ENCODE peak calls at places on chromosomes 2 and 18, in nine cellular contexts. One of them, this sample, is unnamed.

GRCh38 chr2:160541745-160542144 is 48.1 kb upstream of the RBMS1 start:
- DNase-seq in putamen: no peak
- DNase-seq in epithelial cell of esophagus: no peak
- DNase-seq in left ventricle myocardium inferior: no peak
- DNase-seq in astrocyte of the spinal cord: no peak
- DNase-seq in right lobe of liver: no peak
- DNase-seq in stimulated activated CD8-positive, alpha-beta memory T cell treated with anti-CD3 and anti-CD28 coated beads, Interleukin-15, amount 100 ng/mL, for 24 hours: no peak
- DNase-seq in HCEC 1CT: no peak
- DNase-seq in psoas muscle: no peak
- DNase-seq in this sample: no peak

GRCh38 chr2:120613742-120614481 is 121.8 kb upstream of the GLI2 start:
- DNase-seq in epithelial cell of esophagus: peak; percentile 35
- DNase-seq in stimulated activated CD8-positive, alpha-beta memory T cell treated with anti-CD3 and anti-CD28 coated beads, Interleukin-15, amount 100 ng/mL, for 24 hours: no peak
- DNase-seq in putamen: no peak
- DNase-seq in astrocyte of the spinal cord: peak; percentile 70
- DNase-seq in psoas muscle: no peak
- DNase-seq in left ventricle myocardium inferior: peak; percentile 13
- DNase-seq in right lobe of liver: peak; percentile 36
- DNase-seq in HCEC 1CT: peak; percentile 93
- DNase-seq in this sample: no peak

GRCh38 chr2:216687646-216688045 is 7.7 kb downstream of the IGFBP5 start:
- DNase-seq in stimulated activated CD8-positive, alpha-beta memory T cell treated with anti-CD3 and anti-CD28 coated beads, Interleukin-15, amount 100 ng/mL, for 24 hours: no peak
- DNase-seq in left ventricle myocardium inferior: no peak
- DNase-seq in epithelial cell of esophagus: no peak
- DNase-seq in putamen: no peak
- DNase-seq in HCEC 1CT: no peak
- DNase-seq in psoas muscle: no peak
- DNase-seq in right lobe of liver: no peak
- DNase-seq in astrocyte of the spinal cord: no peak
- DNase-seq in this sample: no peak

GRCh38 chr2:84879595-84880394 is 1.1 kb downstream of the TRABD2A start:
- DNase-seq in psoas muscle: no peak
- DNase-seq in right lobe of liver: no peak
- DNase-seq in astrocyte of the spinal cord: no peak
- DNase-seq in HCEC 1CT: no peak
- DNase-seq in epithelial cell of esophagus: no peak
- DNase-seq in left ventricle myocardium inferior: no peak
- DNase-seq in putamen: no peak
- DNase-seq in stimulated activated CD8-positive, alpha-beta memory T cell treated with anti-CD3 and anti-CD28 coated beads, Interleukin-15, amount 100 ng/mL, for 24 hours: no peak
- DNase-seq in this sample: no peak

GRCh38 chr18:4455113-4455811 is at the start of gene DLGAP1:
- DNase-seq in astrocyte of the spinal cord: peak; percentile 64
- DNase-seq in right lobe of liver: peak; percentile 64
- DNase-seq in psoas muscle: peak; percentile 73
- DNase-seq in epithelial cell of esophagus: peak; percentile 44
- DNase-seq in left ventricle myocardium inferior: no peak
- DNase-seq in putamen: no peak
- DNase-seq in stimulated activated CD8-positive, alpha-beta memory T cell treated with anti-CD3 and anti-CD28 coated beads, Interleukin-15, amount 100 ng/mL, for 24 hours: no peak
- DNase-seq in HCEC 1CT: no peak
- DNase-seq in this sample: peak; percentile 31

GRCh38 chr2:218516614-218517013 is 51.5 kb downstream of the USP37 start:
- DNase-seq in psoas muscle: no peak
- DNase-seq in right lobe of liver: no peak
- DNase-seq in HCEC 1CT: peak; percentile 15
- DNase-seq in stimulated activated CD8-positive, alpha-beta memory T cell treated with anti-CD3 and anti-CD28 coated beads, Interleukin-15, amount 100 ng/mL, for 24 hours: no peak
- DNase-seq in left ventricle myocardium inferior: no peak
- DNase-seq in astrocyte of the spinal cord: no peak
- DNase-seq in epithelial cell of esophagus: peak; percentile 46
- DNase-seq in putamen: no peak
- DNase-seq in this sample: no peak

GRCh38 chr18:48902023-48902855 is 48.5 kb downstream of the SMAD7 start:
- DNase-seq in stimulated activated CD8-positive, alpha-beta memory T cell treated with anti-CD3 and anti-CD28 coated beads, Interleukin-15, amount 100 ng/mL, for 24 hours: no peak
- DNase-seq in HCEC 1CT: peak; percentile 73
- DNase-seq in putamen: no peak
- DNase-seq in astrocyte of the spinal cord: peak; percentile 96
- DNase-seq in psoas muscle: peak; percentile 88
- DNase-seq in right lobe of liver: peak; percentile 78
- DNase-seq in epithelial cell of esophagus: peak; percentile 81
- DNase-seq in left ventricle myocardium inferior: peak; percentile 88
- DNase-seq in this sample: no peak

GRCh38 chr2:109126501-109126860 is 2.5 kb upstream of the SH3RF3 start:
- DNase-seq in left ventricle myocardium inferior: no peak
- DNase-seq in epithelial cell of esophagus: peak; percentile 71
- DNase-seq in putamen: no peak
- DNase-seq in stimulated activated CD8-positive, alpha-beta memory T cell treated with anti-CD3 and anti-CD28 coated beads, Interleukin-15, amount 100 ng/mL, for 24 hours: no peak
- DNase-seq in psoas muscle: no peak
- DNase-seq in right lobe of liver: no peak
- DNase-seq in astrocyte of the spinal cord: peak; percentile 82
- DNase-seq in HCEC 1CT: peak; percentile 93
- DNase-seq in this sample: no peak

GRCh38 chr2:170812716-170813585 is 3.7 kb upstream of the GAD1 start:
- DNase-seq in epithelial cell of esophagus: peak; percentile 84
- DNase-seq in psoas muscle: no peak
- DNase-seq in right lobe of liver: no peak
- DNase-seq in putamen: peak; percentile 81
- DNase-seq in astrocyte of the spinal cord: peak; percentile 86
- DNase-seq in stimulated activated CD8-positive, alpha-beta memory T cell treated with anti-CD3 and anti-CD28 coated beads, Interleukin-15, amount 100 ng/mL, for 24 hours: no peak
- DNase-seq in HCEC 1CT: peak; percentile 70
- DNase-seq in left ventricle myocardium inferior: no peak
- DNase-seq in this sample: peak; percentile 40

GRCh38 chr2:241574911-241575623 is 16.5 kb downstream of the BOK start:
- DNase-seq in stimulated activated CD8-positive, alpha-beta memory T cell treated with anti-CD3 and anti-CD28 coated beads, Interleukin-15, amount 100 ng/mL, for 24 hours: no peak
- DNase-seq in right lobe of liver: no peak
- DNase-seq in putamen: no peak
- DNase-seq in epithelial cell of esophagus: no peak
- DNase-seq in psoas muscle: peak; percentile 19
- DNase-seq in astrocyte of the spinal cord: no peak
- DNase-seq in HCEC 1CT: no peak
- DNase-seq in left ventricle myocardium inferior: peak; percentile 3
- DNase-seq in this sample: no peak

GRCh38 chr2:9408641-9409151 is 14.6 kb downstream of the ITGB1BP1 start:
- DNase-seq in HCEC 1CT: no peak
- DNase-seq in astrocyte of the spinal cord: peak; percentile 53
- DNase-seq in left ventricle myocardium inferior: no peak
- DNase-seq in right lobe of liver: no peak
- DNase-seq in psoas muscle: no peak
- DNase-seq in epithelial cell of esophagus: peak; percentile 86
- DNase-seq in putamen: no peak
- DNase-seq in stimulated activated CD8-positive, alpha-beta memory T cell treated with anti-CD3 and anti-CD28 coated beads, Interleukin-15, amount 100 ng/mL, for 24 hours: no peak
- DNase-seq in this sample: peak; percentile 85

GRCh38 chr2:71166812-71167211 is 36.4 kb downstream of the MPHOSPH10 start:
- DNase-seq in right lobe of liver: no peak
- DNase-seq in epithelial cell of esophagus: peak; percentile 19
- DNase-seq in stimulated activated CD8-positive, alpha-beta memory T cell treated with anti-CD3 and anti-CD28 coated beads, Interleukin-15, amount 100 ng/mL, for 24 hours: no peak
- DNase-seq in left ventricle myocardium inferior: no peak
- DNase-seq in psoas muscle: no peak
- DNase-seq in putamen: peak; percentile 70
- DNase-seq in astrocyte of the spinal cord: no peak
- DNase-seq in HCEC 1CT: peak; percentile 17
- DNase-seq in this sample: no peak

GRCh38 chr2:36650031-36650430 is 46.5 kb upstream of the VIT start:
- DNase-seq in epithelial cell of esophagus: peak; percentile 87
- DNase-seq in stimulated activated CD8-positive, alpha-beta memory T cell treated with anti-CD3 and anti-CD28 coated beads, Interleukin-15, amount 100 ng/mL, for 24 hours: no peak
- DNase-seq in psoas muscle: peak; percentile 76
- DNase-seq in left ventricle myocardium inferior: no peak
- DNase-seq in HCEC 1CT: peak; percentile 87
- DNase-seq in astrocyte of the spinal cord: peak; percentile 56
- DNase-seq in putamen: no peak
- DNase-seq in right lobe of liver: no peak
- DNase-seq in this sample: no peak

GRCh38 chr2:40332096-40332826 is 119.6 kb downstream of the SLC8A1 start:
- DNase-seq in left ventricle myocardium inferior: no peak
- DNase-seq in astrocyte of the spinal cord: peak; percentile 80
- DNase-seq in right lobe of liver: no peak
- DNase-seq in psoas muscle: no peak
- DNase-seq in HCEC 1CT: peak; percentile 82
- DNase-seq in putamen: no peak
- DNase-seq in epithelial cell of esophagus: peak; percentile 81
- DNase-seq in stimulated activated CD8-positive, alpha-beta memory T cell treated with anti-CD3 and anti-CD28 coated beads, Interleukin-15, amount 100 ng/mL, for 24 hours: no peak
- DNase-seq in this sample: no peak

GRCh38 chr2:224885836-224886547 is 156.3 kb downstream of the DOCK10 start:
- DNase-seq in astrocyte of the spinal cord: peak; percentile 85
- DNase-seq in epithelial cell of esophagus: peak; percentile 94
- DNase-seq in putamen: no peak
- DNase-seq in HCEC 1CT: peak; percentile 78
- DNase-seq in stimulated activated CD8-positive, alpha-beta memory T cell treated with anti-CD3 and anti-CD28 coated beads, Interleukin-15, amount 100 ng/mL, for 24 hours: no peak
- DNase-seq in right lobe of liver: no peak
- DNase-seq in left ventricle myocardium inferior: no peak
- DNase-seq in psoas muscle: no peak
- DNase-seq in this sample: no peak

GRCh38 chr2:197191177-197191947 is 119.2 kb downstream of the ANKRD44 start:
- DNase-seq in right lobe of liver: no peak
- DNase-seq in astrocyte of the spinal cord: peak; percentile 50
- DNase-seq in psoas muscle: no peak
- DNase-seq in HCEC 1CT: peak; percentile 12
- DNase-seq in left ventricle myocardium inferior: no peak
- DNase-seq in epithelial cell of esophagus: peak; percentile 67
- DNase-seq in putamen: peak; percentile 34
- DNase-seq in stimulated activated CD8-positive, alpha-beta memory T cell treated with anti-CD3 and anti-CD28 coated beads, Interleukin-15, amount 100 ng/mL, for 24 hours: no peak
- DNase-seq in this sample: no peak

GRCh38 chr2:10533811-10534321 is 85.7 kb upstream of the ODC1 start:
- DNase-seq in HCEC 1CT: no peak
- DNase-seq in putamen: no peak
- DNase-seq in stimulated activated CD8-positive, alpha-beta memory T cell treated with anti-CD3 and anti-CD28 coated beads, Interleukin-15, amount 100 ng/mL, for 24 hours: no peak
- DNase-seq in left ventricle myocardium inferior: no peak
- DNase-seq in epithelial cell of esophagus: peak; percentile 27
- DNase-seq in astrocyte of the spinal cord: peak; percentile 35
- DNase-seq in right lobe of liver: no peak
- DNase-seq in psoas muscle: no peak
- DNase-seq in this sample: no peak

GRCh38 chr2:166494140-166494544 is at the start of gene SCN7A:
- DNase-seq in HCEC 1CT: peak; percentile 37
- DNase-seq in left ventricle myocardium inferior: peak; percentile 92
- DNase-seq in epithelial cell of esophagus: peak; percentile 39
- DNase-seq in stimulated activated CD8-positive, alpha-beta memory T cell treated with anti-CD3 and anti-CD28 coated beads, Interleukin-15, amount 100 ng/mL, for 24 hours: no peak
- DNase-seq in astrocyte of the spinal cord: peak; percentile 35
- DNase-seq in right lobe of liver: peak; percentile 53
- DNase-seq in psoas muscle: peak; percentile 83
- DNase-seq in putamen: no peak
- DNase-seq in this sample: peak; percentile 49

GRCh38 chr2:43324589-43325447 is 98.4 kb upstream of the ZFP36L2 start:
- DNase-seq in HCEC 1CT: no peak
- DNase-seq in right lobe of liver: no peak
- DNase-seq in putamen: no peak
- DNase-seq in left ventricle myocardium inferior: no peak
- DNase-seq in astrocyte of the spinal cord: no peak
- DNase-seq in epithelial cell of esophagus: no peak
- DNase-seq in stimulated activated CD8-positive, alpha-beta memory T cell treated with anti-CD3 and anti-CD28 coated beads, Interleukin-15, amount 100 ng/mL, for 24 hours: no peak
- DNase-seq in psoas muscle: peak; percentile 67
- DNase-seq in this sample: no peak

GRCh38 chr2:56215911-56216310 is 32.1 kb downstream of the CCDC85A start:
- DNase-seq in epithelial cell of esophagus: no peak
- DNase-seq in putamen: no peak
- DNase-seq in HCEC 1CT: no peak
- DNase-seq in astrocyte of the spinal cord: no peak
- DNase-seq in right lobe of liver: no peak
- DNase-seq in psoas muscle: no peak
- DNase-seq in stimulated activated CD8-positive, alpha-beta memory T cell treated with anti-CD3 and anti-CD28 coated beads, Interleukin-15, amount 100 ng/mL, for 24 hours: no peak
- DNase-seq in left ventricle myocardium inferior: no peak
- DNase-seq in this sample: no peak

GRCh38 chr18:27057459-27058302 is 127.4 kb downstream of the CHST9 start:
- DNase-seq in putamen: peak; percentile 23
- DNase-seq in left ventricle myocardium inferior: peak; percentile 19
- DNase-seq in astrocyte of the spinal cord: no peak
- DNase-seq in right lobe of liver: no peak
- DNase-seq in epithelial cell of esophagus: no peak
- DNase-seq in psoas muscle: no peak
- DNase-seq in HCEC 1CT: no peak
- DNase-seq in stimulated activated CD8-positive, alpha-beta memory T cell treated with anti-CD3 and anti-CD28 coated beads, Interleukin-15, amount 100 ng/mL, for 24 hours: no peak
- DNase-seq in this sample: no peak

GRCh38 chr2:129754831-129755230 is 224.6 kb upstream of the RAB6C start:
- DNase-seq in HCEC 1CT: no peak
- DNase-seq in astrocyte of the spinal cord: no peak
- DNase-seq in putamen: no peak
- DNase-seq in psoas muscle: no peak
- DNase-seq in right lobe of liver: no peak
- DNase-seq in epithelial cell of esophagus: no peak
- DNase-seq in stimulated activated CD8-positive, alpha-beta memory T cell treated with anti-CD3 and anti-CD28 coated beads, Interleukin-15, amount 100 ng/mL, for 24 hours: no peak
- DNase-seq in left ventricle myocardium inferior: no peak
- DNase-seq in this sample: no peak

GRCh38 chr2:227477291-227477690 is 5.3 kb downstream of the AGFG1 start:
- DNase-seq in astrocyte of the spinal cord: no peak
- DNase-seq in HCEC 1CT: peak; percentile 17
- DNase-seq in psoas muscle: no peak
- DNase-seq in putamen: no peak
- DNase-seq in stimulated activated CD8-positive, alpha-beta memory T cell treated with anti-CD3 and anti-CD28 coated beads, Interleukin-15, amount 100 ng/mL, for 24 hours: no peak
- DNase-seq in right lobe of liver: no peak
- DNase-seq in epithelial cell of esophagus: no peak
- DNase-seq in left ventricle myocardium inferior: no peak
- DNase-seq in this sample: no peak

GRCh38 chr2:11344956-11345671 is 678 bp upstream of the ROCK2 start:
- DNase-seq in right lobe of liver: peak; percentile 63
- DNase-seq in astrocyte of the spinal cord: peak; percentile 79
- DNase-seq in epithelial cell of esophagus: peak; percentile 14
- DNase-seq in HCEC 1CT: peak; percentile 89
- DNase-seq in putamen: peak; percentile 51
- DNase-seq in left ventricle myocardium inferior: peak; percentile 40
- DNase-seq in stimulated activated CD8-positive, alpha-beta memory T cell treated with anti-CD3 and anti-CD28 coated beads, Interleukin-15, amount 100 ng/mL, for 24 hours: peak; percentile 1
- DNase-seq in psoas muscle: peak; percentile 72
- DNase-seq in this sample: no peak

GRCh38 chr18:74682998-74683311 is 85.3 kb downstream of the ZNF407 start:
- DNase-seq in right lobe of liver: no peak
- DNase-seq in putamen: no peak
- DNase-seq in psoas muscle: no peak
- DNase-seq in stimulated activated CD8-positive, alpha-beta memory T cell treated with anti-CD3 and anti-CD28 coated beads, Interleukin-15, amount 100 ng/mL, for 24 hours: no peak
- DNase-seq in left ventricle myocardium inferior: no peak
- DNase-seq in epithelial cell of esophagus: peak; percentile 19
- DNase-seq in HCEC 1CT: peak; percentile 8
- DNase-seq in astrocyte of the spinal cord: peak; percentile 51
- DNase-seq in this sample: no peak

GRCh38 chr2:122136071-122136470 is 380.6 kb downstream of the TSN start:
- DNase-seq in HCEC 1CT: no peak
- DNase-seq in left ventricle myocardium inferior: no peak
- DNase-seq in putamen: no peak
- DNase-seq in right lobe of liver: no peak
- DNase-seq in stimulated activated CD8-positive, alpha-beta memory T cell treated with anti-CD3 and anti-CD28 coated beads, Interleukin-15, amount 100 ng/mL, for 24 hours: no peak
- DNase-seq in astrocyte of the spinal cord: no peak
- DNase-seq in psoas muscle: no peak
- DNase-seq in epithelial cell of esophagus: peak; percentile 4
- DNase-seq in this sample: no peak

GRCh38 chr2:191675807-191676667 is 1.9 kb upstream of the NABP1 start:
- DNase-seq in stimulated activated CD8-positive, alpha-beta memory T cell treated with anti-CD3 and anti-CD28 coated beads, Interleukin-15, amount 100 ng/mL, for 24 hours: no peak
- DNase-seq in putamen: peak; percentile 17
- DNase-seq in psoas muscle: peak; percentile 55
- DNase-seq in epithelial cell of esophagus: no peak
- DNase-seq in right lobe of liver: peak; percentile 58
- DNase-seq in left ventricle myocardium inferior: peak; percentile 20
- DNase-seq in HCEC 1CT: no peak
- DNase-seq in astrocyte of the spinal cord: no peak
- DNase-seq in this sample: no peak

GRCh38 chr2:186422226-186422625 is 63.8 kb upstream of the ZC3H15 start:
- DNase-seq in putamen: no peak
- DNase-seq in astrocyte of the spinal cord: peak; percentile 81
- DNase-seq in right lobe of liver: no peak
- DNase-seq in epithelial cell of esophagus: peak; percentile 97
- DNase-seq in HCEC 1CT: peak; percentile 87
- DNase-seq in psoas muscle: peak; percentile 78
- DNase-seq in left ventricle myocardium inferior: peak; percentile 21
- DNase-seq in stimulated activated CD8-positive, alpha-beta memory T cell treated with anti-CD3 and anti-CD28 coated beads, Interleukin-15, amount 100 ng/mL, for 24 hours: no peak
- DNase-seq in this sample: no peak

GRCh38 chr2:24269270-24269669 is 91.1 kb downstream of the ITSN2 start:
- DNase-seq in HCEC 1CT: peak; percentile 59
- DNase-seq in putamen: no peak
- DNase-seq in epithelial cell of esophagus: peak; percentile 77
- DNase-seq in right lobe of liver: no peak
- DNase-seq in left ventricle myocardium inferior: no peak
- DNase-seq in psoas muscle: no peak
- DNase-seq in stimulated activated CD8-positive, alpha-beta memory T cell treated with anti-CD3 and anti-CD28 coated beads, Interleukin-15, amount 100 ng/mL, for 24 hours: no peak
- DNase-seq in astrocyte of the spinal cord: no peak
- DNase-seq in this sample: no peak

GRCh38 chr2:173720310-173720709 is 244.9 kb downstream of the SP3 start:
- DNase-seq in right lobe of liver: no peak
- DNase-seq in astrocyte of the spinal cord: peak; percentile 22
- DNase-seq in left ventricle myocardium inferior: no peak
- DNase-seq in putamen: no peak
- DNase-seq in HCEC 1CT: peak; percentile 12
- DNase-seq in epithelial cell of esophagus: peak; percentile 48
- DNase-seq in stimulated activated CD8-positive, alpha-beta memory T cell treated with anti-CD3 and anti-CD28 coated beads, Interleukin-15, amount 100 ng/mL, for 24 hours: no peak
- DNase-seq in psoas muscle: no peak
- DNase-seq in this sample: no peak

GRCh38 chr18:63828120-63828519 is 52.9 kb downstream of the SERPINB7 start:
- DNase-seq in HCEC 1CT: no peak
- DNase-seq in right lobe of liver: no peak
- DNase-seq in stimulated activated CD8-positive, alpha-beta memory T cell treated with anti-CD3 and anti-CD28 coated beads, Interleukin-15, amount 100 ng/mL, for 24 hours: no peak
- DNase-seq in psoas muscle: no peak
- DNase-seq in astrocyte of the spinal cord: no peak
- DNase-seq in left ventricle myocardium inferior: no peak
- DNase-seq in putamen: no peak
- DNase-seq in epithelial cell of esophagus: no peak
- DNase-seq in this sample: no peak